ENCODE peak calls at places on chromosomes 13 and 19, in four cellular contexts. V, W, L and G are unnamed samples.

GRCh38 chr19:53019684-53020083 is 6.0 kb downstream of the ERVV-1 start:
- DNase-seq in V (peak; percentile 86), W (no peak), L (peak; percentile 74), G (no peak)

GRCh38 chr19:46069841-46070341 is 29.1 kb upstream of the IGFL4 start:
- DNase-seq in V (no peak), W (peak; percentile 93), L (no peak), G (no peak)

GRCh38 chr19:52190679-52191293 is 934 bp downstream of the PPP2R1A start:
- DNase-seq in V (no peak), W (peak; percentile 46), L (peak; percentile 45), G (peak; percentile 27)

GRCh38 chr13:45934283-45934682 is 82.7 kb upstream of the SIAH3 start:
- DNase-seq in V (no peak), W (no peak), L (no peak), G (no peak)

GRCh38 chr19:16252459-16253205 is 54.9 kb downstream of the AP1M1 start:
- DNase-seq in V (no peak), W (no peak), L (no peak), G (no peak)

GRCh38 chr19:30681162-30681996 is 309.2 kb downstream of the ZNF536 start:
- DNase-seq in V (no peak), W (no peak), L (no peak), G (no peak)

GRCh38 chr19:33895366-33895765 is 98.7 kb downstream of the KCTD15 start:
- DNase-seq in V (no peak), W (no peak), L (no peak), G (no peak)

GRCh38 chr13:45367995-45368394 is 27.0 kb upstream of the TPT1 start:
- DNase-seq in V (no peak), W (no peak), L (no peak), G (no peak)

GRCh38 chr19:42324655-42325307 is 654 bp upstream of the MEGF8 start:
- DNase-seq in V (no peak), W (no peak), L (peak; percentile 60), G (no peak)

GRCh38 chr19:31560021-31560770 is 211.0 kb upstream of the TSHZ3 start:
- DNase-seq in V (no peak), W (peak; percentile 11), L (no peak), G (no peak)

GRCh38 chr13:74070065-74070464 is 64.1 kb downstream of the KLF12 start:
- DNase-seq in V (no peak), W (no peak), L (no peak), G (no peak)

GRCh38 chr19:5801796-5802616 is 2.9 kb upstream of the NRTN start:
- DNase-seq in V (peak; percentile 80), W (peak; percentile 12), L (peak; percentile 84), G (peak; percentile 71)

GRCh38 chr19:41705393-41706174 is 2.8 kb upstream of the CEACAM5 start:
- DNase-seq in V (peak; percentile 67), W (no peak), L (no peak), G (peak; percentile 4)

GRCh38 chr19:3655402-3656072 is 28.9 kb upstream of the CACTIN start:
- DNase-seq in V (no peak), W (peak; percentile 95), L (no peak), G (no peak)

GRCh38 chr13:108525867-108526266 is 103.5 kb upstream of the MYO16 start:
- DNase-seq in V (no peak), W (no peak), L (no peak), G (no peak)

GRCh38 chr19:18322318-18322758 is 538 bp downstream of the LSM4 start:
- DNase-seq in V (no peak), W (peak; percentile 65), L (no peak), G (no peak)

GRCh38 chr19:42081584-42082258 is 5.8 kb downstream of the ZNF574 start:
- DNase-seq in V (no peak), W (peak; percentile 65), L (no peak), G (no peak)

GRCh38 chr19:55703790-55704215 is 28.8 kb downstream of the EPN1 start:
- DNase-seq in V (peak; percentile 77), W (no peak), L (peak; percentile 92), G (no peak)

GRCh38 chr19:2242811-2243210 is 6.2 kb downstream of the SF3A2 start:
- DNase-seq in V (no peak), W (no peak), L (no peak), G (no peak)

GRCh38 chr19:2242092-2242537 is 5.5 kb downstream of the SF3A2 start:
- DNase-seq in V (no peak), W (no peak), L (no peak), G (no peak)

GRCh38 chr19:2239173-2239572 is 2.5 kb downstream of the SF3A2 start:
- DNase-seq in V (no peak), W (no peak), L (no peak), G (no peak)

GRCh38 chr19:2239771-2240770 is 3.4 kb downstream of the SF3A2 start:
- DNase-seq in V (no peak), W (peak; percentile 48), L (no peak), G (peak; percentile 56)

DNA sequence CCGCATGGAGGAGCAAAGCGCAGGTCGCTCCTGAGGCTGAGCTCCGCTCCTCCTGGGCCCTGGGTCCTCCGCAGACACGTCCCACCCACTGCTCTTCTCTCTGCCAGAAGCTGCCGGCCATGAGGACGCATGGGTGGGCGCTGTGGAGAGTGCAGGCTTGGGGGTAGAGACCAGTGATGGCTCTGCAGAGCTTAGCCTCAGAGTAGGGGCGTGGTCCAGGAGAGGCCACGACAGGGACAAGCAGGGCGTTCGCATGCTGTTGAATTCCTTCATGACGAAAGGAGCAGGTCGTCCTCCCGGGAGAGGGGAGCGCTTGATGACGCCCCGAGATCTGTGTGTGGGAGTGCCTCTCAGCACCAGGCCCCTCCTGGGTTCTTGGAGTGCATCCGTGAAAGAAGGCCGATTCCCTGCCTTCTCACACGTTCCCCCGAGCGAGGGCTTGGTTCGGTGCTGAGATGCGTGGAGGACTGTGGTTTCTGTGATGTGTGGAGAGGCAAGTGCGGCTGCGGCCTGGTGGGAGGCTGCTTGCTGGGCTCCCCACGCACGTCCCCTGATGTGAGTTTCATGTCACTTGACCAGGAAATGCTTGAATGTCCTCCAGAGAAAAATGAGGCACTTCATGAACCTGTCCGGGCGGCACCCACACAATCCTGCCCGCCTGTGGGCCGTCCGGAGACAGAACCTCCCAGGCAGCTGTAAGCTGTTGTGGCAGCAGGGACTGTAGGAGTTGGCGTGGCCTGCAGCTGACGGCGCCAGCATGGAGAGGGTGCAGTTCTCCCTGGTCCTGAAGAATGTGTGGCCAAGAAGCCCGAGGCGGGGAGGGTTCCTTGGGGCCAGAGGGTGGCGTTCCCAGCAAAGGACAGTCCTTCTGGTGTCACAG is 4.5 kb downstream of the SF3A2 start:
- DNase-seq in V (no peak), W (no peak), L (no peak), G (no peak)
- H3K23ac ChIP-seq in V (no peak overlapping the region), W (peak overlapping the region; percentile 86), L (no peak overlapping the region), G (peak overlapping the region; percentile 20)

DNA sequence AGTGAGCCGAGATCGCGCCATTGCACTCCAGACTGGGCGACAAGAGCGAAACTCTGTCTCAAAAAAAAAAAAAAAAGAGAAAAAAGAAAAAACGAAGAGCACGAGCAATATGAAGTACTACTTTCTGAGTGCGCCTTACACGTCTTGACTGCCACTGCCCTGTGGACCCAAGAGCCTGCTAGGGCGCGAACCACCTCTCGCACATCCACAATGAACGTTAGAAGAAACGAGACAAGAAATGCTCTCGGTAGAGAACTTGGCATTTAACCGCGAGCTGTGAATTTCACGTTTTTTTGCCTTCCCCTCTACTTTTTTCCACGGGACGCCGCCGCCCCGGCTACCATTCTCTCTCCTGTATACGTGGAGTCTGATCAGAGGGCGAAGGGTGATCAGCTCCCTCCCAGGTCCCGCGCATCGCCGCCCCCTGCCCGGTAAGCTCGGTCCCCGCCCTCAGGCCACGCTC is 454 bp downstream of the TIMM44 start:
- DNase-seq in V (no peak), W (no peak), L (no peak), G (no peak)
- H3K14ac ChIP-seq in V (peak overlapping the region; percentile 89), W (peak overlapping the region; percentile 96), L (no peak overlapping the region), G (no peak overlapping the region)

DNA sequence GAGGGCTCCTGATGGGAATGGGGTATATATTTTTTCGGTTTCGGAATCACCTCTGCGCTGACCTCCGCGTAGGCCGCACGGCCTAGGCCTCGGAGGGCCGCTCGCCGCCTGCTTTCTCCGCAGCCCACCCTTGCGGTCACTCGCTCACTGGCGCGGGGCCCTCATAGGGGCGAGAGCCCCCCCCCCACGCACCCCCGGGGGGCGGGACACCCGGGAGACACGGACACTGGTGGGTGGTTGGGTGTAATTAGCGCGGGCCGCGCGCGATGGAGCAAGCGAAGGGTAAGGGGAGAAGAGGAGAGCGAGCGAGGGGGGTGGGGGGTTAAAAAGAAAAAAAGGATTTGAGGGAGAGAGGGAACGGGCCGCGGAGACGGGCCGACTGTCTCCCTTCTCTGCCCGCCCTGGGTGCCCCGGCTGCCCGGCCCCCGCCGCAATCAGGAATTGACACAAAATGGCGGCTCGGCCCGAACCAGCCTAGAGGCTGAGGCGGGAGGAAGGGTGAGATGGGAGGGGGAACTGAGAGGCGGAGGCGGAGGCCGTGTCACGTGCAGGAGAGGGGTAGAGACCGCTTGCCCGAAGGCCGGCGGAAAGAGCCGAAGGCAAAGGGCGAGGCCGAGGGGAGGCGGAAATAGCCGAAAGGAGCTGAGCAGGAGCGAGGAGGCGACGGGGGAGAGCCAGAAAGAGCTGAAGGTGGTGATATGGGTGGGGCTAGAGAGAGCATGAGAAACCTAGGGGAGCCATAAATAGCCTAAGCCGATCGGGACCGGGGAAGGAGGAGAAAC is 721 bp downstream of the ZC3H4 start:
- DNase-seq in V (peak; percentile 100), W (peak; percentile 99), L (peak; percentile 99), G (peak; percentile 98)
- H3K23ac ChIP-seq in V (no peak overlapping the region), W (peak overlapping the region; percentile 97), L (no peak overlapping the region), G (peak overlapping the region; percentile 98)

DNA sequence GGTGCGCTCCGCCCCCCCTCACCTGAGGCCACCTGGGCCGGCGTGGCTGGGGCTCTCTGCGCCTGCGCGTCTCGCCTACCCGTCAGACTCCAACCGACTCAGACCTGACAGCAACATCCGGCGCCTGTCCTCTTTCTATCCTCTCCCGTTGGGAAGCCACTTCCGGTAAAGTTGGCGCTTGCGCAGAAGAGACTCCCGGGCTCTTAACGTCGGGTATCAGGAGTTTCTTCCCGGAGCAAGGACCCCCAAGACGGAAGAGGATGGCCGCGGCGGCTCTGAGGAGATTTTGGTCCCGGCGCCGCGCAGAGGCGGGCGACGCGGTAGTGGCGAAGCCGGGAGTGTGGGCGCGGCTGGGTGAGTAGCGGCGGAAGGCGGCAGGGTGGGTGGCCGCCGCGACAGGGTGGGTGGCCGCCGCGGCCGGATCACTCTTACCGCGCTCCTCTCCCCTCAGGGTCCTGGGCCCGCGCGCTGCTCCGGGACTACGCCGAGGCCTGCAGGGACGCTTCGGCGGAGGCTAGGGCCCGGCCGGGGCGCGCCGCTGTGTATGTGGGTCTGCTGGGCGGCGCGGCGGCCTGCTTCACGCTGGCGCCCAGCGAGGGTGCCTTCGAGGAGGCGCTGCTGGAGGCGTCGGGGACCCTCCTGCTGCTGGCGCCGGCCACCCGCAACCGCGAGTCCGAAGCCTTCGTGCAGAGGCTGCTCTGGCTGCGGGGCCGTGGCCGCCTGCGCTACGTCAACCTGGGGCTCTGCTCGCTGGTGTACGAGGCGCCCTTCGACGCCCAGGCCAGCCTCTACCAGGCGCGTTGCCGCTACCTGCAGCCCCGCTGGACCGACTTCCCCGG is at the start of the genes TIMM29 and YIPF2:
- DNase-seq in V (peak; percentile 98), W (peak; percentile 98), L (peak; percentile 95), G (peak; percentile 98)
- H3K14ac ChIP-seq in V (peak within 1 kb of the TSS; percentile 39), W (peak within 1 kb of the TSS; percentile 95), L (no peak within 1 kb of the TSS), G (peak within 1 kb of the TSS; percentile 89)